ENCODE peak calls at places on chromosomes 2 and 18, in nine cellular contexts. R is SW480; T is H9; Q is natural killer cell treated with Interleukin-12 subunit alpha and Interleukin-12 subunit beta and Interleukin-15 and Interleukin-18, amount 100 ng/mL, for 72 hours; F is nucleus accumbens; B is AG09309; D is NCI-H1694 treated with DMSO at 0.1 percent for 48 hours; Y is stimulated activated CD8-positive, alpha-beta memory T cell treated with anti-CD3 and anti-CD28 coated beads, Interleukin-7, amount 100 ng/mL, for 1 hour; Z is PC-9. U is an unnamed sample.
A peak's percentile ranks its signal among the peaks of the same experiment; 100 is the strongest.

GRCh38 chr2:163878718-163879117 is 142.9 kb upstream of the FIGN start:
- DNase-seq in R (no peak), T (peak; percentile 67), Q (no peak), F (peak; percentile 3), B (no peak), D (no peak), Y (no peak), Z (peak; percentile 1), U (peak; percentile 28)

GRCh38 chr18:10035306-10035991 is 121.6 kb downstream of the VAPA start:
- DNase-seq in R (peak; percentile 99), T (no peak), Q (no peak), F (no peak), B (no peak), D (no peak), Y (no peak), Z (peak; percentile 33), U (peak; percentile 64)

GRCh38 chr2:214139630-214140284 is 271.1 kb upstream of the VWC2L start:
- DNase-seq in R (no peak), T (no peak), Q (no peak), F (no peak), B (peak; percentile 10), D (no peak), Y (no peak), Z (no peak), U (no peak)

GRCh38 chr2:230903251-230904150 is 21.5 kb downstream of the GPR55 start:
- DNase-seq in R (no peak), T (peak; percentile 22), Q (no peak), F (no peak), B (no peak), D (no peak), Y (no peak), Z (no peak), U (no peak)

GRCh38 chr2:54341656-54342055 is 85.6 kb upstream of the TSPYL6 start:
- DNase-seq in R (no peak), T (no peak), Q (no peak), F (no peak), B (no peak), D (peak; percentile 32), Y (no peak), Z (no peak), U (no peak)

GRCh38 chr2:46913471-46914381 is 1.9 kb downstream of the MCFD2 start:
- DNase-seq in R (peak; percentile 33), T (peak; percentile 45), Q (no peak), F (no peak), B (no peak), D (no peak), Y (no peak), Z (peak; percentile 70), U (peak; percentile 30)

GRCh38 chr2:150041721-150042450 is 445.6 kb downstream of the RND3 start:
- DNase-seq in R (no peak), T (no peak), Q (no peak), F (no peak), B (no peak), D (no peak), Y (no peak), Z (no peak), U (no peak)

GRCh38 chr2:220365023-220365422 is 737.6 kb downstream of the SLC4A3 start:
- DNase-seq in R (no peak), T (no peak), Q (no peak), F (no peak), B (peak; percentile 53), D (no peak), Y (no peak), Z (no peak), U (no peak)

GRCh38 chr2:160747771-160748170 is 254.2 kb upstream of the RBMS1 start:
- DNase-seq in R (peak; percentile 42), T (no peak), Q (no peak), F (no peak), B (peak; percentile 50), D (no peak), Y (no peak), Z (peak; percentile 26), U (peak; percentile 21)

GRCh38 chr2:130744287-130745117 is 10.8 kb upstream of the AMER3 start:
- DNase-seq in R (no peak), T (peak; percentile 37), Q (no peak), F (no peak), B (no peak), D (peak; percentile 23), Y (no peak), Z (no peak), U (no peak)

GRCh38 chr2:142603761-142604160 is 273.7 kb upstream of the KYNU start:
- DNase-seq in R (no peak), T (no peak), Q (no peak), F (no peak), B (no peak), D (peak; percentile 38), Y (no peak), Z (no peak), U (no peak)

GRCh38 chr2:174786066-174786725 is 21.9 kb upstream of the CHRNA1 start:
- DNase-seq in R (no peak), T (no peak), Q (no peak), F (no peak), B (no peak), D (no peak), Y (no peak), Z (no peak), U (no peak)

GRCh38 chr2:124836415-124836814 is 811.3 kb downstream of the CNTNAP5 start:
- DNase-seq in R (no peak), T (no peak), Q (no peak), F (no peak), B (peak; percentile 52), D (no peak), Y (no peak), Z (no peak), U (no peak)

GRCh38 chr18:54382733-54383252 is 25.1 kb downstream of the C18orf54 start:
- DNase-seq in R (no peak), T (no peak), Q (no peak), F (no peak), B (no peak), D (no peak), Y (no peak), Z (no peak), U (no peak)

GRCh38 chr2:180161415-180161814 is 154.3 kb upstream of the CWC22 start:
- DNase-seq in R (no peak), T (no peak), Q (no peak), F (no peak), B (no peak), D (no peak), Y (no peak), Z (no peak), U (no peak)

GRCh38 chr2:239594772-239595608 is 194.2 kb upstream of the HDAC4 start:
- DNase-seq in R (no peak), T (peak; percentile 13), Q (no peak), F (no peak), B (no peak), D (peak; percentile 1), Y (no peak), Z (no peak), U (no peak)

GRCh38 chr2:56313541-56313940 is 129.8 kb downstream of the CCDC85A start:
- DNase-seq in R (no peak), T (no peak), Q (no peak), F (no peak), B (no peak), D (no peak), Y (no peak), Z (no peak), U (no peak)

U was measured in Calu3.